ENCODE peak calls at places on chromosomes 2 and 18, in eight cellular contexts. O is activated CD4-positive, alpha-beta T cell treated with anti-CD3 and anti-CD28 coated beads, Interleukin-2, amount 50 U/mL, for 24 hours; K is psoas muscle; E is endothelial cell of umbilical vein; F is MCF 10A; Z is NCI-H187; C is activated naive CD4-positive, alpha-beta T cell treated with anti-CD3 and anti-CD28 coated beads for 36 hours; S is nephron progenitor cell. P is an unnamed sample.
A peak's percentile ranks its signal among the peaks of the same experiment; 100 is the strongest.

GRCh38 chr18:12318334-12318697 is 10.3 kb downstream of the TUBB6 start:
- DNase-seq in F (no peak), E (no peak), K (no peak), S (no peak), O (no peak), Z (no peak), C (no peak), P (peak; percentile 9)

GRCh38 chr2:235135990-235136561 is 184.3 kb downstream of the SH3BP4 start:
- DNase-seq in E (peak; percentile 63), S (peak; percentile 81), C (peak; percentile 68), Z (no peak), F (peak; percentile 86), K (peak; percentile 75), O (peak; percentile 7), P (peak; percentile 70)

GRCh38 chr2:120712180-120712678 is 23.4 kb upstream of the GLI2 start:
- DNase-seq in Z (no peak), O (no peak), S (no peak), C (no peak), E (no peak), K (no peak), F (no peak), P (no peak)

GRCh38 chr2:241844066-241844728 is 14.5 kb downstream of the PDCD1 start:
- DNase-seq in C (peak; percentile 90), Z (no peak), O (peak; percentile 65), F (no peak), S (peak; percentile 77), K (peak; percentile 74), E (peak; percentile 44), P (no peak)

GRCh38 chr2:173298536-173299097 is 56.1 kb upstream of the CDCA7 start:
- DNase-seq in K (no peak), F (no peak), Z (no peak), S (no peak), E (no peak), O (no peak), C (no peak), P (no peak)

GRCh38 chr2:105595536-105595935 is 149.2 kb upstream of the NCK2 start:
- DNase-seq in E (no peak), C (no peak), O (no peak), K (no peak), Z (no peak), S (no peak), F (peak; percentile 46), P (no peak)

GRCh38 chr2:110211938-110212858 is at the start of gene MTLN:
- DNase-seq in O (peak; percentile 58), F (peak; percentile 71), E (peak; percentile 85), K (peak; percentile 76), Z (peak; percentile 55), S (peak; percentile 50), C (peak; percentile 77), P (peak; percentile 65)

GRCh38 chr2:148568597-148568996 is 76.0 kb upstream of the EPC2 start:
- DNase-seq in K (no peak), E (no peak), Z (no peak), O (no peak), F (no peak), S (no peak), C (no peak), P (no peak)

GRCh38 chr18:75216212-75216925 is 5.8 kb downstream of the TSHZ1 start:
- DNase-seq in C (no peak), K (no peak), F (no peak), O (no peak), E (no peak), S (no peak), Z (no peak), P (no peak)

GRCh38 chr2:225040862-225041209 is 1.4 kb downstream of the DOCK10 start:
- DNase-seq in O (no peak), C (peak; percentile 42), F (no peak), S (no peak), K (no peak), E (no peak), Z (no peak), P (no peak)

GRCh38 chr2:148167855-148168254 is 147.0 kb downstream of the MBD5 start:
- DNase-seq in K (no peak), E (no peak), Z (no peak), C (no peak), F (no peak), O (no peak), S (no peak), P (no peak)

GRCh38 chr2:230258483-230258882 is 32.9 kb downstream of the SP140 start:
- DNase-seq in Z (no peak), O (no peak), C (no peak), K (no peak), S (no peak), E (no peak), F (no peak), P (no peak)

GRCh38 chr18:2846241-2846637 is 567 bp upstream of the EMILIN2 start:
- DNase-seq in S (no peak), E (peak; percentile 16), Z (no peak), F (no peak), K (peak; percentile 21), O (no peak), C (peak; percentile 50), P (no peak)

GRCh38 chr2:46804794-46805193 is 110.8 kb downstream of the MCFD2 start:
- DNase-seq in K (no peak), F (no peak), Z (no peak), S (no peak), E (no peak), O (no peak), C (no peak), P (no peak)

GRCh38 chr2:8403871-8404270 is 278.0 kb upstream of the ID2 start:
- DNase-seq in Z (no peak), S (no peak), K (no peak), C (no peak), O (no peak), F (no peak), E (no peak), P (no peak)

GRCh38 chr2:234292205-234292954 is 204.5 kb downstream of the ARL4C start:
- DNase-seq in K (no peak), F (no peak), O (no peak), S (no peak), Z (no peak), C (peak; percentile 81), E (peak; percentile 5), P (no peak)

GRCh38 chr18:79384151-79384807 is 11.5 kb upstream of the NFATC1 start:
- DNase-seq in S (no peak), F (no peak), K (no peak), E (no peak), C (no peak), O (no peak), Z (no peak), P (no peak)

P was measured in NCI-H774.